ENCODE peak calls at places on chromosome 14, in ten cellular contexts. A, L, K, Y, P, C, X, F, V and R are unnamed samples.
A peak's percentile ranks its signal among the peaks of the same experiment; 100 is the strongest.

GRCh38 chr14:81211844-81212243 is 8.9 kb downstream of the GTF2A1 start:
- DNase-seq in A (peak; percentile 22), L (no peak), K (peak; percentile 38), Y (no peak), P (peak; percentile 37), C (peak; percentile 41), X (no peak), F (peak; percentile 24), V (peak; percentile 19), R (peak; percentile 41)

GRCh38 chr14:69475194-69475818 is 9.2 kb upstream of the PLEKHD1 start:
- DNase-seq in A (peak; percentile 10), L (peak; percentile 45), K (peak; percentile 29), Y (no peak), P (peak; percentile 52), C (no peak), X (no peak), F (no peak), V (no peak), R (peak; percentile 49)

GRCh38 chr14:72401632-72402428 is 469.6 kb downstream of the RGS6 start:
- DNase-seq in A (no peak), L (no peak), K (no peak), Y (no peak), P (no peak), C (no peak), X (no peak), F (no peak), V (peak; percentile 16), R (no peak)

GRCh38 chr14:23121401-23121800 is 2.3 kb upstream of the CEBPE start:
- DNase-seq in A (peak; percentile 72), L (no peak), K (peak; percentile 94), Y (no peak), P (peak; percentile 83), C (no peak), X (no peak), F (no peak), V (no peak), R (no peak)

GRCh38 chr14:103930051-103930604 is 1.9 kb downstream of the TDRD9 start:
- DNase-seq in A (no peak), L (peak; percentile 74), K (no peak), Y (no peak), P (no peak), C (no peak), X (no peak), F (no peak), V (no peak), R (peak; percentile 58)

GRCh38 chr14:26730929-26731618 is 133.2 kb upstream of the NOVA1 start:
- DNase-seq in A (no peak), L (no peak), K (peak; percentile 42), Y (peak; percentile 14), P (peak; percentile 0), C (peak; percentile 15), X (no peak), F (no peak), V (no peak), R (peak; percentile 24)

GRCh38 chr14:100592461-100592871 is 5.2 kb upstream of the BEGAIN start:
- DNase-seq in A (no peak), L (peak; percentile 84), K (no peak), Y (no peak), P (no peak), C (no peak), X (peak; percentile 34), F (no peak), V (no peak), R (no peak)

GRCh38 chr14:62889354-62889753 is 155.9 kb downstream of the KCNH5 start:
- DNase-seq in A (no peak), L (no peak), K (no peak), Y (no peak), P (no peak), C (no peak), X (no peak), F (no peak), V (no peak), R (no peak)

GRCh38 chr14:62546862-62547474 is 498.3 kb downstream of the KCNH5 start:
- DNase-seq in A (no peak), L (no peak), K (no peak), Y (no peak), P (no peak), C (no peak), X (no peak), F (no peak), V (no peak), R (no peak)

GRCh38 chr14:89284368-89285058 is 132.5 kb downstream of the FOXN3 start:
- DNase-seq in A (peak; percentile 82), L (no peak), K (no peak), Y (no peak), P (no peak), C (no peak), X (no peak), F (no peak), V (no peak), R (no peak)

GRCh38 chr14:87805315-87805723 is 187.7 kb downstream of the GALC start:
- DNase-seq in A (peak; percentile 1), L (no peak), K (peak; percentile 17), Y (no peak), P (peak; percentile 33), C (no peak), X (no peak), F (peak; percentile 25), V (peak; percentile 45), R (peak; percentile 47)

GRCh38 chr14:69152181-69152943 is 557 bp downstream of the DCAF5 start:
- DNase-seq in A (peak; percentile 52), L (peak; percentile 83), K (peak; percentile 56), Y (peak; percentile 42), P (peak; percentile 67), C (no peak), X (no peak), F (no peak), V (peak; percentile 58), R (peak; percentile 70)

GRCh38 chr14:54343276-54344121 is 53.3 kb upstream of the CDKN3 start:
- DNase-seq in A (peak; percentile 78), L (no peak), K (peak; percentile 43), Y (no peak), P (no peak), C (no peak), X (no peak), F (no peak), V (no peak), R (no peak)

GRCh38 chr14:89185919-89186849 is 230.8 kb downstream of the FOXN3 start:
- DNase-seq in A (peak; percentile 61), L (no peak), K (peak; percentile 47), Y (no peak), P (no peak), C (no peak), X (no peak), F (no peak), V (no peak), R (no peak)

GRCh38 chr14:35285168-35285990 is 6.8 kb upstream of the PSMA6 start:
- DNase-seq in A (no peak), L (no peak), K (no peak), Y (no peak), P (peak; percentile 81), C (no peak), X (no peak), F (no peak), V (no peak), R (peak; percentile 88)

GRCh38 chr14:101476931-101477553 is 84.3 kb upstream of the DIO3 start:
- DNase-seq in A (no peak), L (peak; percentile 73), K (no peak), Y (no peak), P (peak; percentile 6), C (no peak), X (peak; percentile 67), F (peak; percentile 18), V (no peak), R (peak; percentile 74)

DNA sequence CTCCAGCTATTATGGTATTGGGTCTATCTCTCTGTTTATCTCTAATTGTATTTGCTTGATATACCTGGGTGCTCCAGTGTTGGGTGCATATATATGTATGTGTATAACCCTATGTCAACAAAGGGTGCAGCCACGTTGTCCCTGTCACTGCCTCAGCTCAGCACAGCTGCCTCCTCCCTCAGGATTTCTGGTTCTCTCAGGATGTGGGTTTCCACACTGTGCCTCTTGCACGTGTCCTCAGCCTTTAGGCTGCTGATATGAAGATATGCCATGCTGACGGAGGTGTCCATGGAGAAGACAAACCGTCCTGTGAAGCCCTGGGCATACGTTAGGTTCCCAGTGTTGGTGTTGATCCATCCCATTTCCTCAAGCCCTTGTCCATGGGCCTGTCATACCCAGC is 791.2 kb downstream of the TMEM121 start:
- DNase-seq in A (no peak), L (no peak), K (no peak), Y (no peak), P (no peak), C (no peak), X (no peak), F (no peak), V (no peak), R (no peak)
- H3K4me3 ChIP-seq in A (no peak overlapping the region), L (no peak overlapping the region), K (no peak overlapping the region), Y (peak overlapping the region; percentile 54), P (no peak overlapping the region), C (no peak overlapping the region), X (no peak overlapping the region), F (no peak overlapping the region), V (no peak overlapping the region), R (no peak overlapping the region)

GRCh38 chr14:41604793-41605534 is 1.7 kb upstream of the LRFN5 start:
- DNase-seq in A (peak; percentile 91), L (peak; percentile 85), K (peak; percentile 92), Y (peak; percentile 81), P (no peak), C (peak; percentile 42), X (no peak), F (no peak), V (no peak), R (no peak)
- H3K4me3 ChIP-seq in A (peak overlapping the region; percentile 52), L (peak overlapping the region; percentile 19), K (peak overlapping the region; percentile 62), Y (peak overlapping the region; percentile 77), P (no peak overlapping the region), C (peak overlapping the region; percentile 61), X (peak overlapping the region; percentile 55), F (peak overlapping the region; percentile 49), V (no peak overlapping the region), R (no peak overlapping the region)

DNA sequence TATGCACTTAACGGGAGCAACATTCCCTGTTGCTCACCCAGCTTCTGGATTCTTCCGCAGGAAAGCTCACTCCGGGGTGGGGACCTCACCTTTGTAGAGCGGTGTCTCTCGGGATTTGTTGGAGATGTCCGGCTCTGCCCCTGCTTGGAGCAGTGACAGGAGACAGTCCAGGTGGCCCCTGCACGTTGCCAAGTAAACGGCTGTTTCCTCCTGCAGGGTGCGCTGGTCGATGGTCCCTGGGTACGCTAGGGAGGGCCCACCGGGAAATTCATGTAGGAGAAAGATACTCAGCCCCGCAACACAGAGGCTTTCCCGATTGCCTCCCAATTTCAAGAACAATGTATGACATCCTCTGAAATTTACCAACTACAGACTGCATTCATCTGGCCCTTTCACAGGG is 23.1 kb downstream of the ASB2 start:
- DNase-seq in A (no peak), L (no peak), K (no peak), Y (no peak), P (peak; percentile 49), C (no peak), X (no peak), F (no peak), V (no peak), R (no peak)
- H3K4me3 ChIP-seq in A (no peak overlapping the region), L (no peak overlapping the region), K (no peak overlapping the region), Y (no peak overlapping the region), P (peak overlapping the region; percentile 67), C (no peak overlapping the region), X (no peak overlapping the region), F (no peak overlapping the region), V (no peak overlapping the region), R (no peak overlapping the region)

DNA sequence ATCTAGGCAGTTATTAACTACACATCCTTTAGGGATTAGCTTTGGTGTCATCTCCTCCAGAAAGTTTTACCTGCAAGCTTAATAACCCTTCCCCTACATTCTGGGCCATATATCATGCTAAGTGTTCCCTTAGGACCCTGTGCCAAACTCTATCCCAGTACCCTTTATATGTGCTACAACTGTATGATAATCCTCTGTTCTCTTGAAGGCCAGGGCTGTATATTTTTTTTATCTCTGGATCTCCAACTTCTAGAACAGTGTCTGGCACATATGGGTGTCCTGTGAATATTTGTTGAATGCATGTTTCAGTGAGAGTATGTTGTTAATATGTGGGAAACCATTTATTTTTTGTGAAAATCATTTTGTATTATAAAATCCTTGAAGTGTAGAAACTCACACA is 106.7 kb downstream of the PPM1A start:
- DNase-seq in A (no peak), L (no peak), K (no peak), Y (no peak), P (no peak), C (no peak), X (no peak), F (no peak), V (no peak), R (no peak)
- H3K4me3 ChIP-seq in A (no peak overlapping the region), L (no peak overlapping the region), K (no peak overlapping the region), Y (no peak overlapping the region), P (no peak overlapping the region), C (no peak overlapping the region), X (no peak overlapping the region), F (no peak overlapping the region), V (no peak overlapping the region), R (no peak overlapping the region)